ENCODE peak calls at places on chromosomes 2 and 18, in four cellular contexts. F is T-helper 9 cell, H is astrocyte, S is GDM1. B is an unnamed sample.

GRCh38 chr2:41998789-41999470 is 48.9 kb upstream of the PKDCC start:
- DNase-seq in H (no peak), F (no peak), S (no peak), B (no peak)

GRCh38 chr2:234289789-234290188 is 207.1 kb downstream of the ARL4C start:
- DNase-seq in S (no peak), F (peak), H (peak), B (no peak)

GRCh38 chr18:10838594-10838993 is 310.8 kb downstream of the PIEZO2 start:
- DNase-seq in S (no peak), H (no peak), F (no peak), B (no peak)

GRCh38 chr2:73972846-73973245 is 11.9 kb upstream of the TET3 start:
- DNase-seq in H (no peak), F (no peak), S (no peak), B (no peak)

GRCh38 chr18:63177822-63178525 is 141.6 kb downstream of the BCL2 start:
- DNase-seq in F (no peak), H (no peak), S (no peak), B (no peak)

GRCh38 chr2:180416553-180417113 is 409.5 kb upstream of the CWC22 start:
- DNase-seq in F (no peak), S (no peak), H (no peak), B (no peak)

GRCh38 chr2:101464841-101465240 is 10.1 kb downstream of the RFX8 start:
- DNase-seq in H (no peak), F (no peak), S (no peak), B (no peak)

GRCh38 chr18:59556265-59556664 is 141.0 kb downstream of the CCBE1 start:
- DNase-seq in H (peak), S (no peak), F (no peak), B (no peak)

GRCh38 chr18:32139835-32140283 is 48.2 kb downstream of the RNF138 start:
- DNase-seq in S (no peak), H (no peak), F (no peak), B (no peak)